ENCODE peak calls at places on chromosome 15, in six cellular contexts. X is AG09309; Y is pulmonary artery endothelial cell; M is mucosa of gallbladder; D is left ventricle myocardium inferior; W is activated CD4-positive, CD25-positive, alpha-beta regulatory T cell treated with anti-CD3 and anti-CD28 coated beads, Interleukin-2, amount 50 U/mL, for 16 hours. K is an unnamed sample.

GRCh38 chr15:101054116-101054515 is 135.0 kb downstream of the LRRK1 start:
- DNase-seq in X (no peak), Y (no peak), M (no peak), D (no peak), W (no peak), K (no peak)

GRCh38 chr15:93917181-93917580 is 314.2 kb upstream of the MCTP2 start:
- DNase-seq in X (no peak), Y (no peak), M (no peak), D (no peak), W (no peak), K (no peak)

GRCh38 chr15:28114721-28115622 is 15.9 kb upstream of the OCA2 start:
- DNase-seq in X (peak), Y (no peak), M (no peak), D (no peak), W (no peak), K (no peak)

GRCh38 chr15:48946088-48946839 is 17.5 kb downstream of the SHC4 start:
- DNase-seq in X (no peak), Y (no peak), M (peak), D (no peak), W (no peak), K (no peak)

GRCh38 chr15:63188247-63188936 is 1.0 kb upstream of the RAB8B start:
- DNase-seq in X (no peak), Y (no peak), M (no peak), D (no peak), W (no peak), K (no peak)

GRCh38 chr15:62085740-62086139 is 19.0 kb downstream of the C2CD4A start:
- DNase-seq in X (no peak), Y (no peak), M (no peak), D (no peak), W (no peak), K (no peak)

GRCh38 chr15:45307230-45307924 is 55.3 kb downstream of the SLC28A2 start:
- DNase-seq in X (peak), Y (no peak), M (no peak), D (no peak), W (no peak), K (peak)

GRCh38 chr15:66925721-66926120 is 139.7 kb upstream of the SMAD3 start:
- DNase-seq in X (no peak), Y (no peak), M (peak), D (no peak), W (no peak), K (no peak)

GRCh38 chr15:41891226-41891625 is 2.6 kb downstream of the SPTBN5 start:
- DNase-seq in X (no peak), Y (no peak), M (peak), D (no peak), W (no peak), K (no peak)

GRCh38 chr15:96209285-96209735 is 121.2 kb upstream of the NR2F2 start:
- DNase-seq in X (no peak), Y (no peak), M (peak), D (no peak), W (no peak), K (no peak)

GRCh38 chr15:54482251-54482650 is 504.0 kb downstream of the UNC13C start:
- DNase-seq in X (no peak), Y (no peak), M (no peak), D (no peak), W (no peak), K (no peak)

GRCh38 chr15:74540761-74541493 is at the start of gene ARID3B:
- DNase-seq in X (peak), Y (peak), M (peak), D (peak), W (peak), K (peak)

GRCh38 chr15:74173545-74174215 is at the start of gene ISLR:
- DNase-seq in X (peak), Y (no peak), M (peak), D (peak), W (no peak), K (no peak)

GRCh38 chr15:58830556-58830955 is 59.5 kb downstream of the MINDY2 start:
- DNase-seq in X (no peak), Y (no peak), M (no peak), D (no peak), W (no peak), K (no peak)

GRCh38 chr15:90603893-90604292 is 74.2 kb downstream of the CRTC3 start:
- DNase-seq in X (no peak), Y (no peak), M (no peak), D (peak), W (no peak), K (no peak)

GRCh38 chr15:71152542-71152941 is 37.3 kb downstream of the THSD4 start:
- DNase-seq in X (no peak), Y (no peak), M (no peak), D (no peak), W (no peak), K (no peak)

GRCh38 chr15:74133071-74133702 is 2.8 kb downstream of the ISLR2 start:
- DNase-seq in X (no peak), Y (no peak), M (no peak), D (no peak), W (no peak), K (no peak)

GRCh38 chr15:38438031-38438986 is 15.6 kb upstream of the FAM98B start:
- DNase-seq in X (no peak), Y (no peak), M (no peak), D (no peak), W (no peak), K (no peak)

GRCh38 chr15:58698887-58699641 is 50.4 kb downstream of the ADAM10 start:
- DNase-seq in X (no peak), Y (no peak), M (no peak), D (no peak), W (no peak), K (no peak)

GRCh38 chr15:85764304-85764633 is 30.5 kb downstream of the KLHL25 start:
- DNase-seq in X (no peak), Y (no peak), M (no peak), D (no peak), W (no peak), K (no peak)

GRCh38 chr15:100779331-100780207 is 100.1 kb upstream of the ALDH1A3 start:
- DNase-seq in X (no peak), Y (no peak), M (no peak), D (no peak), W (no peak), K (no peak)

GRCh38 chr15:27854601-27855000 is 244.5 kb downstream of the OCA2 start:
- DNase-seq in X (no peak), Y (no peak), M (no peak), D (no peak), W (no peak), K (no peak)

GRCh38 chr15:101126618-101127502 is 125.0 kb downstream of the CHSY1 start:
- DNase-seq in X (no peak), Y (no peak), M (no peak), D (no peak), W (no peak), K (no peak)

GRCh38 chr15:39747326-39747725 is 35.3 kb downstream of the FSIP1 start:
- DNase-seq in X (no peak), Y (peak), M (no peak), D (no peak), W (no peak), K (no peak)

GRCh38 chr15:41983221-41983620 is 10.9 kb upstream of the EHD4 start:
- DNase-seq in X (no peak), Y (no peak), M (no peak), D (no peak), W (no peak), K (no peak)

GRCh38 chr15:100759698-100760356 is 119.8 kb upstream of the ALDH1A3 start:
- DNase-seq in X (no peak), Y (peak), M (peak), D (no peak), W (no peak), K (no peak)

GRCh38 chr15:90286678-90287077 is 21.2 kb downstream of the NGRN start:
- DNase-seq in X (no peak), Y (no peak), M (no peak), D (no peak), W (no peak), K (no peak)

GRCh38 chr15:50227076-50227475 is 38.5 kb downstream of the HDC start:
- DNase-seq in X (peak), Y (no peak), M (no peak), D (no peak), W (no peak), K (peak)

GRCh38 chr15:32096867-32097266 is 66.6 kb downstream of the CHRNA7 start:
- DNase-seq in X (no peak), Y (no peak), M (no peak), D (no peak), W (no peak), K (no peak)

GRCh38 chr15:57324944-57325679 is 51.2 kb upstream of the CGNL1 start:
- DNase-seq in X (no peak), Y (no peak), M (no peak), D (no peak), W (no peak), K (no peak)

GRCh38 chr15:74604983-74605809 is 10.4 kb upstream of the CLK3 start:
- DNase-seq in X (no peak), Y (no peak), M (peak), D (no peak), W (no peak), K (no peak)

GRCh38 chr15:31409196-31409595 is 82.6 kb downstream of the KLF13 start:
- DNase-seq in X (no peak), Y (no peak), M (no peak), D (no peak), W (no peak), K (no peak)

GRCh38 chr15:56325186-56325585 is 40.0 kb upstream of the TEX9 start:
- DNase-seq in X (peak), Y (no peak), M (no peak), D (no peak), W (no peak), K (no peak)

GRCh38 chr15:46892621-46893160 is 824.6 kb upstream of the SEMA6D start:
- DNase-seq in X (no peak), Y (no peak), M (no peak), D (no peak), W (no peak), K (no peak)

GRCh38 chr15:49103002-49103401 is 52.4 kb downstream of the COPS2 start:
- DNase-seq in X (no peak), Y (no peak), M (no peak), D (no peak), W (no peak), K (no peak)

GRCh38 chr15:72285927-72286516 is 13.7 kb upstream of the PARP6 start:
- DNase-seq in X (no peak), Y (no peak), M (peak), D (peak), W (no peak), K (no peak)